ENCODE peak calls at places on chromosomes 13 and 19, in five cellular contexts. L, X, Z, Q and N are unnamed samples.

GRCh38 chr19:43525836-43526771 is 897 bp downstream of the ETHE1 start:
- DNase-seq in Q (peak; percentile 20), X (no peak), Z (no peak), L (peak; percentile 21), N (peak; percentile 15)

GRCh38 chr13:75685239-75685697 is 49.1 kb downstream of the LMO7 start:
- DNase-seq in Q (no peak), L (peak; percentile 89), Z (no peak), X (no peak), N (no peak)

GRCh38 chr19:5697890-5698634 is 8.0 kb downstream of the RPL36 start:
- DNase-seq in X (no peak), L (no peak), Q (no peak), Z (no peak), N (no peak)

GRCh38 chr13:77918391-77919261 is at the start of gene EDNRB:
- DNase-seq in Z (peak; percentile 56), Q (peak; percentile 59), L (peak; percentile 45), X (no peak), N (peak; percentile 17)

GRCh38 chr13:97002581-97002980 is 8.3 kb upstream of the OXGR1 start:
- DNase-seq in Q (no peak), Z (no peak), L (no peak), X (no peak), N (no peak)

GRCh38 chr13:34419025-34419424 is 523.0 kb upstream of the NBEA start:
- DNase-seq in Q (no peak), X (no peak), Z (no peak), L (no peak), N (no peak)

GRCh38 chr13:25371608-25372274 is at the start of gene ATP8A2:
- DNase-seq in Q (no peak), Z (no peak), L (no peak), X (no peak), N (no peak)

GRCh38 chr19:32407004-32407992 is 1.7 kb downstream of the DPY19L3 start:
- DNase-seq in L (no peak), X (no peak), Q (no peak), Z (no peak), N (no peak)

GRCh38 chr19:33828266-33829075 is 31.8 kb downstream of the KCTD15 start:
- DNase-seq in Q (no peak), X (no peak), Z (no peak), L (no peak), N (no peak)

GRCh38 chr19:38639679-38640078 is 7.8 kb upstream of the ACTN4 start:
- DNase-seq in X (no peak), L (no peak), Z (no peak), Q (no peak), N (no peak)

GRCh38 chr13:92403606-92404005 is 823.0 kb upstream of the GPC6 start:
- DNase-seq in Z (no peak), X (no peak), L (no peak), Q (no peak), N (no peak)

GRCh38 chr19:45245334-45245787 is at the start of gene EXOC3L2:
- DNase-seq in L (no peak), Q (peak; percentile 42), Z (peak; percentile 49), X (no peak), N (no peak)

GRCh38 chr19:6639439-6639838 is 30.5 kb downstream of the TNFSF14 start:
- DNase-seq in Z (no peak), L (peak; percentile 9), Q (no peak), X (no peak), N (no peak)

GRCh38 chr19:33862991-33863390 is 66.3 kb downstream of the KCTD15 start:
- DNase-seq in X (no peak), L (no peak), Z (peak; percentile 22), Q (no peak), N (no peak)

GRCh38 chr13:98155475-98156111 is 12.7 kb downstream of the FARP1 start:
- DNase-seq in Q (no peak), Z (no peak), X (no peak), L (no peak), N (no peak)

DNA sequence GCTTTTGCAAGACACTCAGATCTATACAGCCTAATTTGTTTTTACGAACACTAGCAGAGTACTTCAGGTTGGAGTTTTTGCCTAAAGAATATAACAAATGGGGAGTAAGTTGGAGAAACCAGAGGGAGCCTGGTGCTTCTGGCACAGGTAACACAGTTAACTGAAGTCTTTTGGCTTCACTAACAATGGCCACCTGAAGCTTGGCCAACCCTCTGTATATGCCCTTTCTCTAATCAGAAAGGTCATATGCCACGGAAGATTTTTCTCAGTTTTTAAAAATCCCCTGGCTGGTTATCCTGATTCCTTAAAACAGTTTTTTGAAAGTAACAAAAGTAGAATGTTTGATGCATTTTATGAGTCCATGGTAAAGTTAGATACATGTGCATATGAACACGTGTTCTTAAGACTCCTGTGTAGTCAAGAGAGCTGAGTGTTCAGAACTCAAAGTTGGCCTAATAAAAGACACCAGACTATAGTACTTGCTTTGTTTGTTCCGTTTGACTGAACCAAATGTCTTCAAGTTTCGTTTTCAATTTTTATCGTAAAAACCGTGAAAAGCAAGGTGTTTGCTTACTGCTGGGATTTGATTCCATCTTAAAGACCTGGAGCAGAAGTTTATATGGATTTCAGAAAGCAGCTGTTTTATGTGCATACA is 137.5 kb downstream of the KCNRG start:
- DNase-seq in Z (no peak), Q (no peak), X (peak; percentile 81), L (no peak), N (no peak)
- H3K27ac ChIP-seq in Z (no peak overlapping the region), Q (no peak overlapping the region), X (peak overlapping the region; percentile 79), L (no peak overlapping the region), N (no peak overlapping the region)

DNA sequence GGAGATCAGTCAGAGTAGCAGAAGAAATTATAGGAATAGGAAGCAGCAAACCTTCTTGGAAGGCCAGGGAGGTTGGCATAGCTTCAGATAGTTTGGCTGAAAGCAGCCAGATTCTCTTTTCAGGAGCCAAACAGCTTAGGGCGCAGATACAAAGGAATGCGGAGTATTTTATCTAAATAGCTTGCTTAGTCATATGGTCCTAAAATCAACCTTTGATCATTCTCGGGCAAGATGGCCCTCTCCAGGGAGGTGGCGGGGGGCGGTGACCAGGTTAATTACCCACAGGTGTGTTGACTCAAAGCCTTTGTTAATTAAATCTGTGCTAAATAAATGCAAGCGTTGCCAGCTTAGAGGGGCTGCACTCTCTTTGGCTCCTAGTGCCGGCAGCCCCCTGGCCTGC is 12.5 kb upstream of the NCR1 start:
- DNase-seq in X (no peak), Q (no peak), L (no peak), Z (no peak), N (no peak)
- H3K27ac ChIP-seq in X (no peak overlapping the region), Q (no peak overlapping the region), L (no peak overlapping the region), Z (no peak overlapping the region), N (no peak overlapping the region)

GRCh38 chr13:94607939-94608338 is 6.3 kb downstream of the GPR180 start:
- DNase-seq in Q (no peak), Z (no peak), X (no peak), L (no peak), N (no peak)
- H3K27ac ChIP-seq in Q (peak overlapping the region; percentile 56), Z (no peak overlapping the region), X (no peak overlapping the region), L (no peak overlapping the region), N (no peak overlapping the region)

DNA sequence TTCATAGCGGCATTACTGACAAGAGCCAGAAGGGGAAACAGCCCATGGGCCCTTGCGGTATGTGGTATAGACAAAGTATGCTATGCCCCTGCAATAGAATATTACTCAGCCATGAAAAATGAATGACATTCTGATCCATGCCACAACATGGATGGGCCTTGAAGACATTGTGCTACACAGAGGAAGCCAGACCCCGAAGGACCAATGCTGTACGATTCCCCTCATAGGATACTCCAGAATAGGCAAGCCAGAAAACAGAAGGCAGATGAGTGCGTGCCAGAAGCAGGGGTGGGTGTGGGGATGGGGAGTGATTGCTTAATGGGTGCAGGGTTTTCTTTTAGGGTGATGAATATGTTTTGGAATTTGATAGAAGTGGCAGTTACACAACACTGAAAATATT is 342.0 kb downstream of the TEX29 start:
- DNase-seq in L (no peak), Z (no peak), Q (peak; percentile 30), X (no peak), N (no peak)
- H3K27ac ChIP-seq in L (no peak overlapping the region), Z (no peak overlapping the region), Q (peak overlapping the region; percentile 42), X (no peak overlapping the region), N (no peak overlapping the region)

GRCh38 chr13:22369090-22369489 is 698.2 kb downstream of the FGF9 start:
- DNase-seq in Z (no peak), Q (no peak), L (no peak), X (no peak), N (no peak)
- H3K27ac ChIP-seq in Z (no peak overlapping the region), Q (no peak overlapping the region), L (no peak overlapping the region), X (no peak overlapping the region), N (no peak overlapping the region)

DNA sequence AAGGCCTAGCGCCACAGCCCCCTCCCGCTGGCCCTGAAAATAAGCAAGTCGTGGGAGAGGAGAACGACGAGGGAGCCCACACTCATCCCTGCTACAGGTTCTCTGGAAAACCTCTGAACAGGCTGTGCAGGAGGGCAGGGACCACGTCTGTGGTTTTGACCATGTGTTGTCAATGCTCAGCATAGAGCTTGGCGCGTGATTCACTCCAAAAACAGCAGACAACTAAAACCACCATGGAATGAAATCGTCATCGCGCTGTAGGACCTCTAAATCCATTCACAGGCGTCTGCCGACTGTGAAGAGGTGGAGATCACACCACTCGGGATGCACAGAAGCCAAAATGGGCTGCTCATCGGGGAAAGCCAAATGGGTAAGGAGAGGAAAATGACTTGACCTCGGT is 121.3 kb downstream of the COL4A1 start:
- DNase-seq in L (no peak), Z (no peak), X (no peak), Q (no peak), N (no peak)
- H3K27ac ChIP-seq in L (no peak overlapping the region), Z (no peak overlapping the region), X (no peak overlapping the region), Q (no peak overlapping the region), N (no peak overlapping the region)

GRCh38 chr13:30145709-30146367 is 161.5 kb downstream of the KATNAL1 start:
- DNase-seq in X (no peak), Z (no peak), L (no peak), Q (no peak), N (no peak)
- H3K27ac ChIP-seq in X (no peak overlapping the region), Z (no peak overlapping the region), L (no peak overlapping the region), Q (no peak overlapping the region), N (no peak overlapping the region)

GRCh38 chr19:17519967-17520366 is 8.5 kb downstream of the PGLS start:
- DNase-seq in Z (no peak), L (no peak), Q (no peak), X (no peak), N (no peak)
- H3K27ac ChIP-seq in Z (no peak overlapping the region), L (no peak overlapping the region), Q (no peak overlapping the region), X (no peak overlapping the region), N (no peak overlapping the region)